ENCODE peak calls at places on chromosome 20, in four cellular contexts. Y, I, L and T are unnamed samples.
A peak's percentile ranks its signal among the peaks of the same experiment; 100 is the strongest.

GRCh38 chr20:53691060-53691810 is 97.6 kb upstream of the ZNF217 start:
- DNase-seq in Y (no peak), I (no peak), L (peak; percentile 6), T (no peak)

GRCh38 chr20:40494238-40494637 is 194.8 kb downstream of the MAFB start:
- DNase-seq in Y (no peak), I (no peak), L (no peak), T (no peak)

GRCh38 chr20:25290646-25291431 is 43.0 kb downstream of the PYGB start:
- DNase-seq in Y (no peak), I (no peak), L (no peak), T (no peak)

GRCh38 chr20:49562341-49563014 is 5.5 kb downstream of the PTGIS start:
- DNase-seq in Y (peak; percentile 97), I (peak; percentile 86), L (peak; percentile 88), T (no peak)

GRCh38 chr20:11986954-11987353 is 69.3 kb downstream of the BTBD3 start:
- DNase-seq in Y (no peak), I (no peak), L (no peak), T (no peak)

GRCh38 chr20:38799248-38799647 is 6.2 kb upstream of the PPP1R16B start:
- DNase-seq in Y (no peak), I (no peak), L (no peak), T (no peak)

GRCh38 chr20:49575551-49576060 is 7.7 kb upstream of the PTGIS start:
- DNase-seq in Y (peak; percentile 77), I (peak; percentile 63), L (no peak), T (no peak)

GRCh38 chr20:41003143-41003932 is 25.3 kb upstream of the TOP1 start:
- DNase-seq in Y (peak; percentile 92), I (peak; percentile 96), L (peak; percentile 99), T (no peak)

GRCh38 chr20:41837669-41838224 is 219.6 kb upstream of the CHD6 start:
- DNase-seq in Y (no peak), I (no peak), L (no peak), T (no peak)

GRCh38 chr20:20814685-20815084 is 102.2 kb upstream of the RALGAPA2 start:
- DNase-seq in Y (no peak), I (no peak), L (no peak), T (no peak)

GRCh38 chr20:11549172-11550117 is 368.2 kb upstream of the BTBD3 start:
- DNase-seq in Y (no peak), I (no peak), L (no peak), T (no peak)

GRCh38 chr20:61526907-61527306 is 274.8 kb downstream of the CDH4 start:
- DNase-seq in Y (no peak), I (no peak), L (no peak), T (no peak)

GRCh38 chr20:61823242-61823641 is 242.4 kb downstream of the TAF4 start:
- DNase-seq in Y (no peak), I (no peak), L (no peak), T (no peak)

GRCh38 chr20:21395666-21396044 is 1.7 kb downstream of the NKX2-4 start:
- DNase-seq in Y (no peak), I (no peak), L (no peak), T (no peak)

GRCh38 chr20:24951536-24952047 is 2.5 kb downstream of the CST7 start:
- DNase-seq in Y (no peak), I (no peak), L (no peak), T (no peak)

GRCh38 chr20:13396036-13396435 is 175.0 kb downstream of the ISM1 start:
- DNase-seq in Y (no peak), I (peak; percentile 83), L (peak; percentile 46), T (no peak)

GRCh38 chr20:17228624-17229061 is 1.8 kb downstream of the PCSK2 start:
- DNase-seq in Y (no peak), I (no peak), L (no peak), T (no peak)

GRCh38 chr20:62587757-62588402 is 54.4 kb upstream of the SLCO4A1 start:
- DNase-seq in Y (peak; percentile 30), I (peak; percentile 6), L (no peak), T (no peak)

GRCh38 chr20:14142171-14142570 is 146.9 kb downstream of the MACROD2 start:
- DNase-seq in Y (peak; percentile 78), I (peak; percentile 45), L (peak; percentile 42), T (no peak)

GRCh38 chr20:21513881-21514540 is at the start of gene NKX2-2:
- DNase-seq in Y (no peak), I (peak; percentile 6), L (no peak), T (no peak)

GRCh38 chr20:10667077-10667401 is 6.8 kb downstream of the JAG1 start:
- DNase-seq in Y (peak; percentile 54), I (no peak), L (no peak), T (no peak)

GRCh38 chr20:34500823-34501222 is 15.4 kb upstream of the DYNLRB1 start:
- DNase-seq in Y (no peak), I (no peak), L (no peak), T (no peak)

GRCh38 chr20:50274570-50275430 is 84.2 kb downstream of the CEBPB start:
- DNase-seq in Y (no peak), I (no peak), L (no peak), T (no peak)

DNA sequence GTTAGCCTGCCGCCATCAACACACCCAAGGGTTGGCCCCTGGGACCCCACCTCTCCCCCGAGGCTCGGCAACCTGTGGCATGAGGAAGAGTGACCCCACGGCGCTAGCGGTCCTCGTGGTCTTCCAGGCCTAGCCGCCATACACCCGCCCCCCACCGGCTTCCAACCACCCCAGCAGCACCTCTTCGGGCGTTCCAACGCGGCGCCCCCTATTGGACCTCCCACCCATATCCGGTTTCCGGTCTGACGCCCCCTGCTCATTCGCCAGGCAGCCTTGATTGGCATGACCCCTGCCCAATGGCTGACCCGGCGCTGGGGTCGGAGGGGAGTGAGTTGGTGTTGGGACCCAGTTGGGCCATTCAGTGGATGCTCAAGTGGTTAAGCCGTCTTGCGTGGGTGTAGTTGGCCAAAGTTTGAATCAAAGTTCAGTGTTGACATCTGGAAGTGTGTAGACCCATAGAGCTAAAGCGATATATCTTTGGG is at the start of gene GNAS-AS1:
- DNase-seq in Y (peak; percentile 88), I (peak; percentile 92), L (peak; percentile 89), T (peak; percentile 81)
- TF ChIP-seq CTCF in Y (peak; percentile 22), I (peak; percentile 5), L (no peak), T (no peak)

GRCh38 chr20:3047486-3048419 is 1.9 kb downstream of the MRPS26 start:
- DNase-seq in Y (no peak), I (no peak), L (no peak), T (no peak)
- H3K4me3 ChIP-seq in Y (peak overlapping the region; percentile 22), I (no peak overlapping the region), L (no peak overlapping the region), T (no peak overlapping the region)

DNA sequence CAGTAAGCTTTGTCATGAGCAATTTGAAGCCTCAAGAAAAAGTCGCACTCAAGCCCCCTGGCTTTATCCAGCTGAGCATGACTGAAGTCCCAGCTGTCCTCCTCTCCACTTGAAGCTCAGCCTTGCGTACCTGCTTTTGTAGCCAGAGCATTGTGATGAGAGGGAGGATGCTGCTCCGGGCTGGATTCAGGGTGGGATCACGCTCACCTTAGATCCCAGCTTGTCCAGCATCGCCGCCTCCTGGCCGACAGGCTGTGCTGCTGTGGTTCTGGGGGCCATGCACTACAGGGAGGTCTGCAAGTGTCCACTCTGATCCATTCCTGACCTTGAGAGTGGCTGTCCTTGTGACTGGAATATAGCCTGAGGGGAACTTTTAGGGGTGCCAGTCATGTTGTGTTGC is 495.6 kb downstream of the CDH26 start:
- DNase-seq in Y (no peak), I (no peak), L (no peak), T (no peak)
- TF ChIP-seq CTCF in Y (no peak), I (peak; percentile 10), L (peak; percentile 5), T (no peak)

GRCh38 chr20:44584103-44584690 is 1.8 kb downstream of the PKIG start:
- DNase-seq in Y (no peak), I (no peak), L (no peak), T (no peak)
- H3K4me3 ChIP-seq in Y (peak overlapping the region; percentile 15), I (peak overlapping the region; percentile 65), L (no peak overlapping the region), T (no peak overlapping the region)

GRCh38 chr20:52083627-52084232 is 107.8 kb downstream of the ZFP64 start:
- DNase-seq in Y (peak; percentile 83), I (peak; percentile 72), L (peak; percentile 74), T (no peak)
- TF ChIP-seq CTCF in Y (peak; percentile 65), I (peak; percentile 81), L (peak; percentile 66), T (peak; percentile 32)

DNA sequence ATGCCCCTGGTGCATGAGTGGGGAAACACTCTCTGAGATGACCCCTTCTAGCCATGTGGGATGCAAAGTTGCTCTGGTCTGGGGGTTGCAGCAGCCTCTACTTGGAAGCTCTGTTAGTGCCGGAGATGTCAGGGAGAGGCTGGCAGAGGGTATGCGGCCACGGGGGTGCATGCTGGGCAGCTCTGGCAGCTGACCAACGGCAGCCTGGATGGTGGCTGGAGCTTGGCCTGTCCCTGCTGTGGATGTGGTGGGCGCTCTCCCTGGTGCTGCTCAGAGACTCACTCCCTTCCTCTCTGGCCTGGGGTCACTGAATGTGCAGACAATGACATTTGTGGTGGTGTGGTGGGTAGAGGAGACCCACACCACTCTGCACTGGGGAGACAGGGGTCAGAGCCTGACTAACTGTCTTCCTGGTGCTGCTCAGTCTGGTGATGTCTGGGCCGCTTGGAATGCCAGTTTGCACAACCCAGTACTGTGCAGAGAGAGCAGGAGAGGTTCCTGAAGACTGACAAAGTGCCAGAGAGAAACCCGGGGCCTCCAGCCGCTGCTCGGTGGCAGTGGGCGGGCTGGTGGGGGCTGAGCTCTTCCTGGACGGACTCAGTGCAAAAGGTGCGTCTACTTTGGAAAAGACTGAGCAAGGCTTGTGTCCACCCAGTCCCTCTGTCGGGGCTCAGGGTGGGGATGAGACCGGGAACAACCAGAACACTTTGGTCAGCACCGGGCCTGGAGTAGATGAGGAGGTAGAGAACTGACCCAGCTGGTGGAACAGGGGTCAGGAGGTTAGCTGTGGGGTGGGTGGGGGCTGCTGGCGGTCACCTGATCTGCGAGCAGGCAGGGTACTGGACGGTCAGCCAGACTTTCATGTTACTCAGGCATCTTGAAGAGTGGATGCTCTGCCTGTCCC is 2.7 kb downstream of the MYT1 start:
- DNase-seq in Y (no peak), I (no peak), L (no peak), T (no peak)
- H3K4me3 ChIP-seq in Y (no peak overlapping the region), I (no peak overlapping the region), L (no peak overlapping the region), T (no peak overlapping the region)